ENCODE peak calls at places on chromosomes 4 and X, in ten cellular contexts. O is EL; N is endodermal cell; Z is activated CD4-positive, alpha-beta memory T cell treated with anti-CD3 and anti-CD28 coated beads for 36 hours; T is ascending aorta; X is NCI-H748 treated with DMSO at 0.1 percent for 48 hours; E is NCI-H510A treated with DMSO at 0.1 percent for 48 hours; K is GM20000; G is activated effector memory CD4-positive, alpha-beta T cell treated with anti-CD3 and anti-CD28 coated beads, Interleukin-2, amount 50 U/mL, for 16 hours; R is transverse colon. I is an unnamed sample.

GRCh38 chrX:71367396-71367795 is 1.2 kb downstream of the TAF1 start:
- DNase-seq in Z (peak), K (no peak), T (no peak), N (no peak), E (no peak), X (no peak), G (peak), O (peak), R (no peak), I (no peak)

GRCh38 chrX:10636337-10636736 is 16.0 kb upstream of the MID1 start:
- DNase-seq in N (peak), K (no peak), R (peak), T (no peak), G (no peak), Z (no peak), E (peak), O (peak), X (no peak), I (peak)

GRCh38 chr4:1082215-1083182 is 30.9 kb downstream of the RNF212 start:
- DNase-seq in G (no peak), R (peak), X (no peak), K (no peak), O (peak), N (no peak), Z (no peak), E (no peak), T (peak), I (peak)

GRCh38 chr4:142427456-142427855 is 418.6 kb downstream of the INPP4B start:
- DNase-seq in G (no peak), Z (no peak), N (peak), E (no peak), R (no peak), O (no peak), T (no peak), K (no peak), X (no peak), I (no peak)

GRCh38 chr4:153154010-153154975 is 50.0 kb upstream of the TRIM2 start:
- DNase-seq in Z (peak), G (no peak), K (no peak), R (peak), O (peak), T (no peak), N (no peak), E (peak), X (peak), I (peak)

GRCh38 chr4:7021930-7022658 is 21.1 kb upstream of the TADA2B start:
- DNase-seq in E (no peak), O (peak), Z (no peak), K (no peak), R (no peak), X (no peak), G (no peak), N (no peak), T (no peak), I (no peak)

GRCh38 chrX:149841929-149842328 is 39.1 kb upstream of the MAGEA8 start:
- DNase-seq in E (no peak), K (no peak), R (no peak), Z (no peak), G (no peak), T (no peak), O (no peak), X (no peak), N (no peak), I (no peak)

GRCh38 chrX:28880136-28880535 is 292.9 kb downstream of the IL1RAPL1 start:
- DNase-seq in O (no peak), T (no peak), K (no peak), Z (no peak), N (no peak), E (no peak), X (no peak), R (no peak), G (no peak), I (no peak)

GRCh38 chrX:65871671-65872311 is 168.1 kb downstream of the VSIG4 start:
- DNase-seq in O (no peak), R (peak), E (no peak), N (peak), G (no peak), Z (peak), X (no peak), T (no peak), K (peak), I (peak)

GRCh38 chrX:134911348-134911747 is 79.4 kb upstream of the SMIM10 start:
- DNase-seq in G (no peak), E (no peak), R (no peak), K (no peak), O (no peak), X (no peak), N (no peak), Z (no peak), T (no peak), I (no peak)

GRCh38 chr4:146134761-146135160 is 40.8 kb upstream of the LSM6 start:
- DNase-seq in E (no peak), N (no peak), O (no peak), X (no peak), K (no peak), T (no peak), G (no peak), Z (no peak), R (peak), I (peak)

GRCh38 chr4:10783351-10783750 is 98.8 kb upstream of the CLNK start:
- DNase-seq in N (no peak), T (no peak), K (no peak), O (peak), X (no peak), R (no peak), Z (no peak), G (no peak), E (no peak), I (no peak)

GRCh38 chr4:146158036-146158745 is 17.3 kb upstream of the LSM6 start:
- DNase-seq in E (no peak), O (no peak), G (no peak), X (no peak), N (no peak), Z (no peak), T (no peak), K (no peak), R (no peak), I (no peak)

GRCh38 chr4:40946652-40947051 is 196.9 kb downstream of the NSUN7 start:
- DNase-seq in G (no peak), T (no peak), K (no peak), N (no peak), Z (no peak), E (no peak), X (no peak), O (no peak), R (no peak), I (no peak)

GRCh38 chr4:183658362-183659028 is 490 bp downstream of the RWDD4 start:
- DNase-seq in O (peak), T (no peak), N (peak), X (peak), K (peak), R (peak), G (peak), E (no peak), Z (peak), I (peak)

GRCh38 chr4:2786152-2786671 is 6.7 kb upstream of the SH3BP2 start:
- DNase-seq in X (no peak), R (peak), T (no peak), O (no peak), Z (peak), E (no peak), N (no peak), K (peak), G (peak), I (peak)

GRCh38 chrX:72062890-72063289 is 68.8 kb downstream of the RTL5 start:
- DNase-seq in T (no peak), O (no peak), K (no peak), G (no peak), R (no peak), E (no peak), Z (no peak), N (no peak), X (no peak), I (peak)

GRCh38 chrX:71098302-71098701 is 2.7 kb downstream of the FOXO4 start:
- DNase-seq in K (peak), R (peak), O (peak), E (peak), N (peak), X (no peak), G (peak), Z (peak), T (peak), I (peak)

GRCh38 chrX:132001127-132001526 is 22.0 kb upstream of the STK26 start:
- DNase-seq in O (no peak), R (no peak), K (no peak), T (no peak), N (no peak), E (no peak), X (no peak), Z (peak), G (peak), I (no peak)

GRCh38 chrX:154047266-154047665 is 27.6 kb upstream of the IRAK1 start:
- DNase-seq in N (no peak), Z (no peak), X (no peak), T (no peak), R (no peak), G (no peak), E (no peak), O (no peak), K (no peak), I (no peak)

GRCh38 chr4:112938461-112939058 is 110.9 kb upstream of the ANK2 start:
- DNase-seq in E (peak), N (no peak), G (no peak), X (no peak), Z (no peak), T (no peak), R (no peak), O (peak), K (peak), I (no peak)

GRCh38 chr4:160836431-160836830 is 1327.4 kb downstream of the FSTL5 start:
- DNase-seq in R (no peak), T (no peak), N (no peak), Z (no peak), O (no peak), E (peak), X (no peak), G (no peak), K (no peak), I (no peak)

GRCh38 chr4:153486281-153487151 is 20.4 kb downstream of the TMEM131L start:
- DNase-seq in K (no peak), E (no peak), N (peak), R (no peak), X (no peak), Z (peak), O (peak), T (peak), G (peak), I (no peak)

GRCh38 chrX:37926700-37927099 is 79.3 kb upstream of the DYNLT3 start:
- DNase-seq in E (peak), O (peak), K (peak), N (no peak), R (no peak), T (no peak), Z (no peak), X (no peak), G (no peak), I (no peak)

GRCh38 chrX:85112270-85112669 is 108.6 kb downstream of the APOOL start:
- DNase-seq in X (no peak), E (no peak), T (no peak), G (no peak), R (peak), O (no peak), N (no peak), Z (no peak), K (no peak), I (peak)

GRCh38 chrX:148069759-148070503 is 88.8 kb downstream of the FMR1NB start:
- DNase-seq in R (no peak), X (no peak), N (no peak), G (no peak), Z (no peak), T (no peak), O (no peak), K (peak), E (no peak), I (no peak)

GRCh38 chrX:50067435-50068292 is 133.1 kb downstream of the AKAP4 start:
- DNase-seq in O (peak), X (peak), R (peak), N (peak), Z (no peak), E (peak), K (no peak), G (no peak), T (no peak), I (peak)

GRCh38 chrX:42585842-42586621 is 191.9 kb downstream of the PPP1R2C start:
- DNase-seq in T (no peak), K (no peak), O (no peak), G (no peak), X (no peak), N (no peak), E (no peak), Z (no peak), R (no peak), I (no peak)

GRCh38 chrX:2682582-2683177 is 8.4 kb upstream of the CD99 start:
- DNase-seq in T (no peak), K (no peak), G (no peak), Z (no peak), X (no peak), E (no peak), O (no peak), N (no peak), R (no peak), I (no peak)

GRCh38 chrX:130047416-130047815 is 62.9 kb downstream of the ELF4 start:
- DNase-seq in N (no peak), Z (no peak), K (no peak), O (no peak), G (no peak), E (no peak), X (no peak), T (no peak), R (no peak), I (no peak)

GRCh38 chr4:95544433-95545103 is 4.2 kb downstream of the UNC5C start:
- DNase-seq in E (no peak), G (no peak), K (no peak), O (no peak), Z (no peak), N (no peak), R (no peak), T (no peak), X (no peak), I (no peak)

GRCh38 chr4:84529169-84529751 is 30.2 kb upstream of the NKX6-1 start:
- DNase-seq in K (peak), O (peak), X (peak), R (no peak), G (no peak), Z (no peak), N (no peak), E (peak), T (no peak), I (no peak)

GRCh38 chr4:114087596-114088230 is 108.3 kb upstream of the ARSJ start:
- DNase-seq in K (no peak), O (peak), E (no peak), X (no peak), G (no peak), N (no peak), Z (no peak), R (no peak), T (no peak), I (no peak)

GRCh38 chr4:41418444-41418843 is 119.5 kb upstream of the LIMCH1 start:
- DNase-seq in O (peak), E (no peak), K (no peak), Z (no peak), T (peak), G (no peak), N (peak), X (no peak), R (peak), I (no peak)

GRCh38 chr4:183098080-183098722 is 856 bp upstream of the WWC2 start:
- DNase-seq in T (peak), G (peak), R (peak), K (peak), E (no peak), O (peak), X (no peak), Z (peak), N (no peak), I (peak)

GRCh38 chr4:1516261-1516660 is 110.0 kb upstream of the NKX1-1 start:
- DNase-seq in G (no peak), K (no peak), Z (no peak), T (no peak), R (no peak), N (no peak), O (no peak), X (no peak), E (no peak), I (no peak)

GRCh38 chrX:54633641-54634040 is 103.6 kb downstream of the GNL3L start:
- DNase-seq in K (no peak), E (no peak), T (no peak), X (no peak), Z (no peak), G (no peak), O (no peak), N (peak), R (no peak), I (no peak)

GRCh38 chr4:188949608-188950007 is 810.4 kb downstream of the TRIML1 start:
- DNase-seq in O (no peak), E (no peak), R (no peak), T (no peak), X (no peak), K (no peak), G (no peak), Z (no peak), N (no peak), I (no peak)

GRCh38 chrX:109632906-109633504 is 8.0 kb upstream of the KCNE5 start:
- DNase-seq in G (no peak), R (no peak), Z (no peak), X (no peak), E (no peak), N (peak), O (peak), K (peak), T (no peak), I (no peak)

GRCh38 chr4:11704136-11704535 is 275.4 kb upstream of the HS3ST1 start:
- DNase-seq in N (no peak), G (no peak), O (no peak), E (no peak), R (no peak), Z (no peak), X (no peak), K (no peak), T (no peak), I (no peak)